ENCODE peak calls at places on chromosomes 6 and 20, in four cellular contexts. N is stimulated activated CD4-positive, alpha-beta T cell treated with anti-CD3 and anti-CD28 coated beads, Interleukin-12 subunit alpha, Interleukin-12 subunit beta, amount 100 ng/mL, for 4 hours; G is activated gamma-delta T cell; T is HFFc6. E is an unnamed sample.

GRCh38 chr20:48758206-48758820 is 69.5 kb downstream of the PREX1 start:
- DNase-seq in N (no peak), T (no peak), G (peak), E (no peak)

GRCh38 chr6:21953831-21954801 is 342.7 kb downstream of the PRL start:
- DNase-seq in N (no peak), T (no peak), G (no peak), E (peak)

GRCh38 chr6:112036088-112036637 is 17.7 kb upstream of the CCN6 start:
- DNase-seq in G (no peak), T (no peak), N (no peak), E (no peak)

GRCh38 chr20:35551485-35551884 is 9.6 kb downstream of the ERGIC3 start:
- DNase-seq in N (no peak), G (no peak), T (no peak), E (no peak)

GRCh38 chr6:26064619-26065257 is 22.5 kb upstream of the HFE start:
- DNase-seq in N (peak), T (peak), G (no peak), E (peak)

GRCh38 chr20:54692168-54692887 is 216.9 kb downstream of the DOK5 start:
- DNase-seq in N (no peak), T (no peak), G (no peak), E (no peak)

GRCh38 chr6:13243033-13243432 is 85.3 kb downstream of the TBC1D7 start:
- DNase-seq in N (no peak), G (no peak), T (peak), E (no peak)

GRCh38 chr20:59574308-59574707 is 30.0 kb upstream of the PHACTR3 start:
- DNase-seq in T (no peak), N (no peak), G (no peak), E (no peak)

GRCh38 chr20:51661609-51662178 is 106.5 kb downstream of the ATP9A start:
- DNase-seq in N (peak), T (peak), G (no peak), E (peak)

GRCh38 chr20:409697-410559 is 1.8 kb downstream of the RBCK1 start:
- DNase-seq in G (no peak), N (no peak), T (no peak), E (no peak)

GRCh38 chr20:57657537-57658446 is 37.6 kb upstream of the ZBP1 start:
- DNase-seq in N (peak), G (no peak), T (no peak), E (peak)

GRCh38 chr6:169618526-169619490 is 83.0 kb downstream of the WDR27 start:
- DNase-seq in T (peak), N (no peak), G (no peak), E (peak)

GRCh38 chr6:20569000-20569610 is 34.8 kb downstream of the CDKAL1 start:
- DNase-seq in G (no peak), N (no peak), T (no peak), E (peak)

GRCh38 chr6:45920819-45921511 is 94.7 kb downstream of the CLIC5 start:
- DNase-seq in T (no peak), G (no peak), N (no peak), E (no peak)

GRCh38 chr20:63225082-63225454 is 9.1 kb upstream of the YTHDF1 start:
- DNase-seq in T (no peak), N (no peak), G (no peak), E (no peak)

GRCh38 chr6:45423111-45423900 is 45.6 kb upstream of the SUPT3H start:
- DNase-seq in G (no peak), N (peak), T (no peak), E (no peak)

GRCh38 chr6:129893513-129894098 is 32.5 kb upstream of the TMEM244 start:
- DNase-seq in N (no peak), G (no peak), T (peak), E (peak)

GRCh38 chr6:116535109-116535508 is 10.4 kb downstream of the TRAPPC3L start:
- DNase-seq in T (peak), N (no peak), G (no peak), E (no peak)

GRCh38 chr6:4344317-4344899 is 209.0 kb upstream of the ECI2 start:
- DNase-seq in T (no peak), N (no peak), G (no peak), E (peak)

GRCh38 chr20:63073738-63074065 is 66.9 kb upstream of the BHLHE23 start:
- DNase-seq in N (no peak), G (no peak), T (no peak), E (no peak)

GRCh38 chr6:12719017-12719416 is 2.5 kb downstream of the PHACTR1 start:
- DNase-seq in G (no peak), N (no peak), T (no peak), E (no peak)

GRCh38 chr6:167796668-167797031 is 30.1 kb upstream of the AFDN start:
- DNase-seq in N (no peak), T (no peak), G (no peak), E (no peak)

E was measured in A172.